ENCODE peak calls at places on chromosomes 11 and 22, in five cellular contexts. E, H, T, B and G are unnamed samples.

GRCh38 chr11:94885133-94885532 is 88.2 kb downstream of the CWC15 start:
- DNase-seq in E (no peak), H (no peak), T (no peak), B (no peak), G (no peak)

GRCh38 chr11:76382209-76382608 is 1.1 kb downstream of the GVQW3 start:
- DNase-seq in E (no peak), H (no peak), T (no peak), B (no peak), G (no peak)

GRCh38 chr22:25235547-25236290 is 16.3 kb downstream of the CRYBB2 start:
- DNase-seq in E (no peak), H (peak; percentile 60), T (peak; percentile 72), B (peak; percentile 65), G (peak; percentile 59)

GRCh38 chr22:43207386-43207785 is 20.5 kb upstream of the TTLL12 start:
- DNase-seq in E (no peak), H (no peak), T (no peak), B (no peak), G (no peak)

GRCh38 chr22:27370281-27370680 is 431.3 kb downstream of the MN1 start:
- DNase-seq in E (peak; percentile 80), H (no peak), T (no peak), B (no peak), G (no peak)

GRCh38 chr11:100756556-100756955 is 69.5 kb downstream of the ARHGAP42 start:
- DNase-seq in E (no peak), H (no peak), T (no peak), B (no peak), G (no peak)

GRCh38 chr11:130203766-130204702 is 44.5 kb downstream of the ST14 start:
- DNase-seq in E (no peak), H (no peak), T (no peak), B (no peak), G (no peak)

GRCh38 chr11:72189448-72190250 is 2.3 kb upstream of the FOLR1 start:
- DNase-seq in E (no peak), H (no peak), T (no peak), B (no peak), G (no peak)

GRCh38 chr11:75100314-75100713 is 3.6 kb upstream of the OR2AT4 start:
- DNase-seq in E (no peak), H (no peak), T (no peak), B (no peak), G (no peak)

GRCh38 chr11:16126361-16126760 is 230.0 kb downstream of the SOX6 start:
- DNase-seq in E (no peak), H (no peak), T (no peak), B (no peak), G (no peak)

GRCh38 chr11:15884131-15884530 is 472.2 kb downstream of the SOX6 start:
- DNase-seq in E (no peak), H (no peak), T (no peak), B (no peak), G (no peak)

GRCh38 chr11:73249304-73249703 is 22.8 kb upstream of the P2RY6 start:
- DNase-seq in E (no peak), H (no peak), T (no peak), B (no peak), G (peak; percentile 51)

GRCh38 chr11:47186937-47187681 is 875 bp upstream of the PACSIN3 start:
- DNase-seq in E (no peak), H (no peak), T (peak; percentile 84), B (peak; percentile 43), G (peak; percentile 76)

GRCh38 chr11:76810151-76810853 is 27.1 kb downstream of the TSKU start:
- DNase-seq in E (no peak), H (peak; percentile 69), T (peak; percentile 45), B (no peak), G (no peak)

GRCh38 chr11:74849525-74850391 is 99.1 kb downstream of the XRRA1 start:
- DNase-seq in E (peak; percentile 70), H (no peak), T (peak; percentile 21), B (no peak), G (no peak)

GRCh38 chr11:126284829-126285228 is 1.9 kb downstream of the TIRAP start:
- DNase-seq in E (no peak), H (peak; percentile 72), T (no peak), B (peak; percentile 86), G (peak; percentile 48)

GRCh38 chr11:78227906-78228305 is 39.2 kb downstream of the USP35 start:
- DNase-seq in E (peak; percentile 26), H (peak; percentile 16), T (no peak), B (no peak), G (no peak)

GRCh38 chr11:98069861-98070260 is 950.9 kb upstream of the CNTN5 start:
- DNase-seq in E (no peak), H (no peak), T (no peak), B (no peak), G (no peak)

GRCh38 chr11:83941050-83941449 is 654.9 kb upstream of the CCDC90B start:
- DNase-seq in E (no peak), H (no peak), T (no peak), B (no peak), G (no peak)

GRCh38 chr11:71437399-71437798 is 10.8 kb downstream of the DHCR7 start:
- DNase-seq in E (no peak), H (no peak), T (no peak), B (no peak), G (no peak)

GRCh38 chr22:31139866-31140716 is at the start of gene PLA2G3:
- DNase-seq in E (no peak), H (no peak), T (no peak), B (no peak), G (no peak)

GRCh38 chr11:77081976-77082836 is 15.4 kb downstream of the CAPN5 start:
- DNase-seq in E (no peak), H (no peak), T (no peak), B (no peak), G (no peak)

GRCh38 chr22:23110922-23111527 is 30.8 kb downstream of the RSPH14 start:
- DNase-seq in E (no peak), H (no peak), T (no peak), B (no peak), G (no peak)

GRCh38 chr11:71466358-71466757 is 13.4 kb downstream of the NADSYN1 start:
- DNase-seq in E (no peak), H (no peak), T (no peak), B (no peak), G (no peak)

GRCh38 chr11:66800720-66801428 is 42.4 kb upstream of the RCE1 start:
- DNase-seq in E (no peak), H (no peak), T (no peak), B (no peak), G (no peak)

DNA sequence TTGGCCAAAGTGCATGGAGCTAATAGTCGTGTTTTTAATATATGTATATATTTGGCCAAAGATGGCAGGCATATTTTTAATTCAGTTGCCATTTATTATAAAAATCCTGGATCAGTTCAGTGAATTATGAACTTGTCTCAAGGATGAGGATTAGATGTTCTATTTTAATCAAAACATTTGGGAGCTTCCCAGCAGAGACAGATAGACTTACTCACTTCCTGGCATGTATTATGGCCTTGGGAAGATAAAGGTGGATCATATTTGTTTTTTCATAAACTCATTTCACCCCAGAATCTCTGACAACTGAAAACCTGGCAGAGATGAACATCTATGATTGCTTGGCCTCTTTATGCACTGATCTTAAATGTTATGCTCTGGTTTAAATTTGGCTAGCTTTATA is 148.8 kb downstream of the NCAM1 start:
- DNase-seq in E (no peak), H (no peak), T (no peak), B (no peak), G (no peak)
- H3K27ac ChIP-seq in E (no peak overlapping the region), H (peak overlapping the region; percentile 75), T (no peak overlapping the region), B (no peak overlapping the region), G (peak overlapping the region; percentile 63)

GRCh38 chr11:102364991-102365390 is 18.0 kb downstream of the BIRC2 start:
- DNase-seq in E (no peak), H (no peak), T (no peak), B (no peak), G (no peak)
- H3K27ac ChIP-seq in E (no peak overlapping the region), H (no peak overlapping the region), T (no peak overlapping the region), B (no peak overlapping the region), G (no peak overlapping the region)

GRCh38 chr11:111344032-111344431 is 35.0 kb downstream of the POU2AF1 start:
- DNase-seq in E (peak; percentile 91), H (peak; percentile 69), T (peak; percentile 29), B (no peak), G (peak; percentile 45)
- H3K27ac ChIP-seq in E (no peak overlapping the region), H (no peak overlapping the region), T (no peak overlapping the region), B (no peak overlapping the region), G (no peak overlapping the region)

DNA sequence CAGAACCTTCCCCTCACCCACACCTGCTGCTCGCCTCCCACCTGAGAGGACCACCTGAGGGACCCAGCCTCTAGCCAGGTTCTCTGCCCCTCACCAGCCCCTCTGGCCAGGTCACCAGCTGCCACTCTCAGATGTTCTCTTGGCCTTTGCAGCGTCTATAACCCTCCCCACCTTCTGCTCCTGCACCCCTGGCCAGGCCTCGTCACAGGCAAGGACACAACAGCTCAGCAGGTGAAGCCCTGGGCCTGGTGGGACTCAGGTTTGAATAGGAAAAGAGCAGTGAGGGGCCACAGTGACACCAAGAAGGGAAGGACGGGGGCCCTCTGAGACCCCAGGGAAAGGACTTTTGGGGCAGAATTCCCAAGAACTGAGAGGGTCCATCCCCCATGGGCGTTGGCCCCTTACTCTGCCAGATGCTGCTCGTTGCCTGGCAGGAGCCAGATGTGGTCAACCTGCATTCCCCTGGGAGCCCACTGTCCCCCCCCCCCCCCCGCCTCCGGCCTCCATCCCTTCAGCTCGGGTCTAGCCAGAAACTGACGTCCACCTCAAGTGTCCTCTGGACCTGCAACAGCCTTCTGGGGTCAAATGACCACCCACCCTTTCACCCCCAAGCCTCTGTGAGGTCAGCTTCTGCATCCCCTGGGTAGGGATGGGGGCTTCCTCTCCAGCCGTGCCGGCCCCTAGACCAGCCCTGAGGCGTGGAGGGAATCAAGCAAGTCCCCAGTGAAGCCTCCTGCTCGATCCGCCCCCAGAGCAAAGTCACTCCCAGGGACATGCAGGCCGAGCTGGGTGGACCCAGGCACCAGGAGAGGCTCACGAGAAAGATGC is 28.7 kb downstream of the SBF1 start:
- DNase-seq in E (no peak), H (no peak), T (no peak), B (peak; percentile 19), G (no peak)
- H3K27ac ChIP-seq in E (no peak overlapping the region), H (no peak overlapping the region), T (no peak overlapping the region), B (peak overlapping the region; percentile 38), G (no peak overlapping the region)

DNA sequence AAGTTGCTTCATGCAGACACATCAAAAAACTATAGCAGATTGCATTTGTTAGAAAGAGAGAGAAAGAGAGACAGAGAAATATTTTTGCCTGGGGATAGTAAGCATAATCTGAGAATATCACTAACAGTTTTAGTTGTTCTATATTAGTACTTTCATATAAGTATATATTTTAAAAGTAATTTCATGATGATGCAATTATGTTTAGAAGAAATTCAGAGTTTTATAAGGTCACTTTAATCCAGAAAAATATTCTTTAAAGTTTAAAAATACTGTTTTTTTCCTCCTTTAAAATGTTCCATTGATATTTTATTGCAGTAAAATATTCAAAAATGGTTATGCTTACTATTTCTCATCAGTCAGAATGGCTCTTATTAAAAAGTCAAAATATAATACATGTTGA is 86.8 kb upstream of the MTMR2 start:
- DNase-seq in E (no peak), H (no peak), T (no peak), B (no peak), G (no peak)
- H3K27ac ChIP-seq in E (no peak overlapping the region), H (no peak overlapping the region), T (no peak overlapping the region), B (no peak overlapping the region), G (no peak overlapping the region)

GRCh38 chr11:353315-353857 is 15.9 kb upstream of the B4GALNT4 start:
- DNase-seq in E (no peak), H (peak; percentile 93), T (peak; percentile 87), B (no peak), G (peak; percentile 77)
- H3K27ac ChIP-seq in E (peak overlapping the region; percentile 99), H (peak overlapping the region; percentile 100), T (peak overlapping the region; percentile 99), B (no peak overlapping the region), G (peak overlapping the region; percentile 93)